ENCODE peak calls at places on chromosomes 12 and 14, in eight cellular contexts. F is A549; C is foreskin fibroblast; V is stimulated activated CD4-positive, alpha-beta T cell treated with anti-CD3 and anti-CD28 coated beads, TNF-alpha, amount 100 ng/mL, for 24 hours; J is HS-27A; B is T-helper 17 cell; S is GM12892; Y is occipital lobe. X is an unnamed sample.
A peak's percentile ranks its signal among the peaks of the same experiment; 100 is the strongest.

GRCh38 chr12:121648458-121649028 is 20.9 kb downstream of the MORN3 start:
- DNase-seq in C (no peak), J (no peak), F (no peak), S (no peak), Y (no peak), V (no peak), B (no peak), X (no peak)

GRCh38 chr14:72256055-72256454 is 323.8 kb downstream of the RGS6 start:
- DNase-seq in F (no peak), J (no peak), C (no peak), S (no peak), Y (no peak), V (no peak), B (no peak), X (no peak)

GRCh38 chr14:55913324-55914035 is 204.7 kb upstream of the PELI2 start:
- DNase-seq in Y (no peak), S (no peak), J (no peak), B (no peak), C (peak; percentile 68), V (no peak), F (no peak), X (peak; percentile 56)

GRCh38 chr14:65191716-65192115 is 89.4 kb upstream of the MAX start:
- DNase-seq in F (no peak), B (no peak), V (no peak), C (no peak), Y (no peak), J (no peak), S (no peak), X (no peak)

GRCh38 chr14:81329640-81330385 is 70.3 kb downstream of the STON2 start:
- DNase-seq in S (no peak), J (no peak), C (no peak), V (no peak), F (no peak), Y (no peak), B (no peak), X (no peak)

GRCh38 chr12:78473136-78473535 is 391.4 kb upstream of the SYT1 start:
- DNase-seq in J (no peak), Y (no peak), C (peak; percentile 57), B (no peak), S (no peak), F (no peak), V (no peak), X (peak; percentile 56)

GRCh38 chr14:32244404-32244803 is 41.3 kb upstream of the RNU6-8 start:
- DNase-seq in S (no peak), F (peak; percentile 30), J (no peak), V (no peak), B (no peak), C (peak; percentile 42), Y (no peak), X (no peak)

GRCh38 chr12:21940972-21941521 is at the start of gene ABCC9:
- DNase-seq in F (no peak), V (peak; percentile 7), S (no peak), C (peak; percentile 52), Y (no peak), B (no peak), J (no peak), X (peak; percentile 33)

GRCh38 chr14:77012193-77012592 is 16.3 kb downstream of the IRF2BPL start:
- DNase-seq in S (no peak), Y (no peak), C (no peak), J (no peak), F (no peak), V (no peak), B (no peak), X (no peak)

GRCh38 chr14:65258391-65258790 is 154.1 kb upstream of the FUT8 start:
- DNase-seq in Y (no peak), F (peak; percentile 58), B (no peak), V (no peak), C (peak; percentile 84), S (no peak), J (no peak), X (peak; percentile 79)

GRCh38 chr12:118361889-118362288 is 10.8 kb downstream of the TAOK3 start:
- DNase-seq in Y (no peak), J (no peak), B (no peak), S (no peak), C (no peak), V (no peak), F (no peak), X (no peak)

GRCh38 chr12:101967506-101967905 is 90.1 kb downstream of the DRAM1 start:
- DNase-seq in Y (no peak), B (no peak), V (no peak), C (no peak), F (no peak), S (no peak), J (no peak), X (no peak)

GRCh38 chr12:71594214-71594948 is 69.3 kb downstream of the ZFC3H1 start:
- DNase-seq in V (no peak), C (peak; percentile 43), F (peak; percentile 60), J (no peak), B (no peak), Y (no peak), S (no peak), X (no peak)

GRCh38 chr12:67420506-67420905 is 151.3 kb downstream of the CAND1 start:
- DNase-seq in Y (no peak), B (no peak), V (no peak), F (no peak), C (no peak), S (no peak), J (no peak), X (no peak)